ENCODE peak calls at places on chromosomes 4 and X, in seven cellular contexts. M is mesendoderm, F is neuronal stem cell, B is H9, N is trophoblast cell, Q is mesenchymal stem cell, E is H1. P is an unnamed sample.

GRCh38 chr4:113781439-113782040 is 20.0 kb upstream of the CAMK2D start:
- DNase-seq in F (no peak), M (peak; percentile 20), N (no peak), Q (peak; percentile 41), B (no peak), E (no peak), P (peak; percentile 55)

GRCh38 chr4:137601924-137602323 is 69.6 kb upstream of the PCDH18 start:
- DNase-seq in E (no peak), B (no peak), N (peak; percentile 69), F (no peak), M (peak; percentile 25), Q (peak; percentile 35), P (peak; percentile 28)

GRCh38 chr4:3248811-3249661 is at the start of gene MSANTD1:
- DNase-seq in M (peak; percentile 65), F (no peak), E (no peak), N (no peak), B (no peak), Q (peak; percentile 70), P (peak; percentile 60)

GRCh38 chr4:2867758-2868491 is 24.3 kb downstream of the ADD1 start:
- DNase-seq in E (no peak), B (peak; percentile 33), N (no peak), M (peak; percentile 95), F (no peak), Q (peak; percentile 77), P (peak; percentile 47)

GRCh38 chr4:123438031-123438430 is 41.4 kb downstream of the SPRY1 start:
- DNase-seq in Q (peak; percentile 20), E (no peak), M (no peak), F (no peak), B (no peak), N (no peak), P (no peak)

GRCh38 chrX:19683817-19684216 is 168.5 kb upstream of the MAP3K15 start:
- DNase-seq in F (no peak), Q (no peak), B (no peak), N (no peak), M (no peak), E (no peak), P (no peak)

GRCh38 chr4:54566608-54567007 is 91.1 kb upstream of the KIT start:
- DNase-seq in Q (no peak), M (peak; percentile 57), F (no peak), B (no peak), E (peak; percentile 29), N (no peak), P (no peak)

GRCh38 chr4:173436866-173437265 is 38.0 kb upstream of the SCRG1 start:
- DNase-seq in Q (no peak), E (no peak), N (no peak), F (no peak), M (no peak), B (no peak), P (no peak)

GRCh38 chrX:50747471-50747900 is 66.5 kb downstream of the SHROOM4 start:
- DNase-seq in B (no peak), M (peak; percentile 13), N (no peak), Q (peak; percentile 35), E (no peak), F (peak; percentile 12), P (peak; percentile 45)

GRCh38 chr4:81722229-81722900 is 250.7 kb upstream of the RASGEF1B start:
- DNase-seq in Q (no peak), B (no peak), N (no peak), F (peak; percentile 67), M (no peak), E (no peak), P (no peak)

GRCh38 chr4:2402941-2403340 is 15.5 kb downstream of the ZFYVE28 start:
- DNase-seq in B (no peak), E (no peak), N (no peak), F (no peak), Q (no peak), M (no peak), P (no peak)

GRCh38 chr4:88110826-88111225 is 47.6 kb downstream of the ABCG2 start:
- DNase-seq in E (no peak), F (no peak), M (no peak), N (no peak), Q (no peak), B (no peak), P (no peak)

GRCh38 chr4:153634737-153635353 is 49.2 kb upstream of the TLR2 start:
- DNase-seq in E (no peak), B (no peak), M (peak; percentile 54), Q (peak; percentile 11), F (no peak), N (no peak), P (peak; percentile 8)

GRCh38 chr4:121697626-121698025 is 846 bp upstream of the ANXA5 start:
- DNase-seq in B (no peak), F (no peak), Q (no peak), N (no peak), M (no peak), E (no peak), P (no peak)

GRCh38 chrX:8783100-8784098 is 17.8 kb downstream of the FAM9A start:
- DNase-seq in E (peak; percentile 71), Q (no peak), B (peak; percentile 72), F (no peak), N (no peak), M (peak; percentile 58), P (peak; percentile 4)

GRCh38 chr4:10856271-10856670 is 171.7 kb upstream of the CLNK start:
- DNase-seq in E (no peak), N (no peak), M (no peak), F (no peak), B (no peak), Q (peak; percentile 6), P (no peak)

GRCh38 chrX:20139966-20140365 is 1.7 kb downstream of the EIF1AX start:
- DNase-seq in F (no peak), M (no peak), N (no peak), B (no peak), Q (peak; percentile 33), E (no peak), P (peak; percentile 59)

GRCh38 chr4:146640459-146641061 is 1.9 kb downstream of the POU4F2 start:
- DNase-seq in M (no peak), F (no peak), N (no peak), B (no peak), E (peak; percentile 58), Q (no peak), P (no peak)

GRCh38 chr4:103359900-103360299 is 161.8 kb upstream of the CENPE start:
- DNase-seq in M (peak; percentile 22), N (no peak), F (no peak), E (no peak), Q (no peak), B (no peak), P (no peak)

GRCh38 chr4:103361926-103362325 is 163.8 kb upstream of the CENPE start:
- DNase-seq in N (no peak), B (no peak), Q (no peak), F (no peak), M (no peak), E (no peak), P (no peak)

GRCh38 chr4:103365285-103365684 is 167.1 kb upstream of the CENPE start:
- DNase-seq in B (no peak), M (peak; percentile 40), N (peak; percentile 18), Q (no peak), F (peak; percentile 4), E (no peak), P (no peak)

DNA sequence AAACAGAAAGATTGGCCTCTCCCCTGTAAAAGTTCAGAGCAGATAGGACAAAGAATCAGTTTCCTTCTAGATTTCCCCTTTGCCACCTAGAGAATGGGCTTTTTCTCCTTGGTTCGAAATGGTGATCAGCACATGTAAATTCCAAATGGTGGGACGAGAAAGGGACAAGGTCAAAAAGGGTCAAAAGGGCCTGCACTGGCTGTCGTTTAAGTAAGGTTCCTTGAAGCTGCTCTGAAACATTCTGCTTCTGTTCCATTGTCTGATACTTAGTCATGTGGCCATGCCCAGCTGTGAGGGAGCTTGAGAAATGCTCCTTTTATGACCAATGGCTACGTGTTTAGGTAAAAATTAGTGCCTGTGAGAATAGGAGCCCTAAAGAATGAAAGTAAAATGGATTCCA is 165.9 kb upstream of the CENPE start:
- DNase-seq in E (no peak), N (no peak), M (no peak), B (no peak), F (peak; percentile 82), Q (no peak), P (no peak)
- H2AK5ac ChIP-seq in E (no peak overlapping the region), N (no peak overlapping the region), M (no peak overlapping the region), B (no peak overlapping the region), F (no peak overlapping the region), Q (no peak overlapping the region), P (no peak overlapping the region)

DNA sequence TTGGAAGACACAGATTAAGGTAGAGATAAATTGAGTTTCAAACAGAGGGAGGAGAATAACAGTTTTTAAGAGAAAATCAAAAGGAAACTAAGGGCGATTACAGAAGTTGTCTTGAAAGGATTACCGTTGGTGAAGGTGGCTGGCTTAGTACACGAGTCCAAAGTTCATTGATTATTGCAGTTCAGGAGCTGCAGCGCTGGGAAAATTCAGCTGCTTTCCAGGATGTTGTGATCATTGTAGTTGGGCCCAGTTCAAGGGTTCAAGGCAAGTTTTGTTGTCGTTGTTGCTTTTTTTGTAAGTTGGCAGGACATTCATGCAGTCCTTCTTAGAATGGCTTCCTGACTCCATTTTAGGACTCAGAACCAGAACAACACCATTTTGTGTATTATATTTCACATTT is 461.7 kb downstream of the RAPGEF2 start:
- DNase-seq in M (no peak), N (no peak), B (no peak), Q (no peak), F (no peak), E (no peak), P (no peak)
- H2AK5ac ChIP-seq in M (no peak overlapping the region), N (no peak overlapping the region), B (no peak overlapping the region), Q (no peak overlapping the region), F (no peak overlapping the region), E (no peak overlapping the region), P (no peak overlapping the region)

GRCh38 chrX:68867458-68868166 is 38.8 kb downstream of the EFNB1 start:
- DNase-seq in Q (peak; percentile 3), F (no peak), N (no peak), B (no peak), M (no peak), E (no peak), P (no peak)

GRCh38 chrX:68870357-68870756 is 41.5 kb downstream of the EFNB1 start:
- DNase-seq in N (no peak), E (no peak), M (no peak), Q (no peak), B (no peak), F (no peak), P (no peak)

GRCh38 chrX:68865300-68865699 is 36.5 kb downstream of the EFNB1 start:
- DNase-seq in E (no peak), F (no peak), M (no peak), N (no peak), Q (no peak), B (no peak), P (no peak)

GRCh38 chrX:68868902-68869800 is 40.3 kb downstream of the EFNB1 start:
- DNase-seq in F (no peak), N (no peak), Q (no peak), E (no peak), B (no peak), M (no peak), P (no peak)

DNA sequence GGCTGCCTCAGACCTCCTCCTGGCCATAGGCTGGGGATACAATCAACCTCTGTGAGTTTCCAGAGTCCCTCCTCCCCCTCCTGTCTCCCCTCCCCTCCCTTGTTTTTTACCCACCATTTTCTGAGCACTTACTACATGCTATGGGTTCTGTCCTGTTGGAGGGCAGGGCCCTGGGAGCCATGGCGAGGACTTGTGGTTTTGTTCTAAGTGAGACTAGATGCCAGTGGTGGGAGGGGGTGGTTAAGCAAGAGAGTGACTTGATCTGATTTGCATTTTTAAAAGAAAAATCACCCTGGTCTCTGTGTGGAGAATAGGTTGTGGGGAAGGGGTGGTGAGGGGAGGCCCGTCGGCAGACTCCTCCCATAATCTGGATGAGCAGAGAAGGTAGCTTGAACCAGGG is 39.5 kb downstream of the EFNB1 start:
- DNase-seq in Q (peak; percentile 27), F (no peak), B (no peak), E (no peak), N (no peak), M (no peak), P (no peak)
- H2AK5ac ChIP-seq in Q (no peak overlapping the region), F (no peak overlapping the region), B (no peak overlapping the region), E (no peak overlapping the region), N (no peak overlapping the region), M (no peak overlapping the region), P (no peak overlapping the region)

GRCh38 chrX:136266828-136267227 is 15.6 kb upstream of the MAP7D3 start:
- DNase-seq in M (no peak), F (no peak), N (no peak), E (no peak), B (no peak), Q (no peak), P (no peak)
- H2AK5ac ChIP-seq in M (no peak overlapping the region), F (no peak overlapping the region), N (no peak overlapping the region), E (no peak overlapping the region), B (no peak overlapping the region), Q (no peak overlapping the region), P (no peak overlapping the region)